ENCODE peak calls at places on chromosomes 7 and 10, in seven cellular contexts. V, S, H, E, B, U and A are unnamed samples.

GRCh38 chr10:122263971-122264370 is 7.1 kb upstream of the BTBD16 start:
- DNase-seq in E (no peak), S (peak; percentile 88), B (no peak), H (no peak), U (peak; percentile 24), V (no peak), A (no peak)

GRCh38 chr7:135300913-135301765 is 67.5 kb downstream of the STRA8 start:
- DNase-seq in H (no peak), E (no peak), V (no peak), B (no peak), U (peak; percentile 15), S (peak; percentile 23), A (no peak)

GRCh38 chr10:13090289-13090688 is 9.7 kb upstream of the OPTN start:
- DNase-seq in B (no peak), E (no peak), V (no peak), S (no peak), H (no peak), U (no peak), A (no peak)

GRCh38 chr10:821322-821721 is 110.2 kb downstream of the LARP4B start:
- DNase-seq in V (no peak), B (no peak), E (no peak), H (no peak), U (no peak), S (peak; percentile 10), A (no peak)

GRCh38 chr7:134943785-134944400 is 42.4 kb upstream of the AGBL3 start:
- DNase-seq in B (no peak), S (peak; percentile 33), H (no peak), E (no peak), V (peak; percentile 74), U (peak; percentile 63), A (no peak)

GRCh38 chr10:8279598-8279997 is 225.1 kb downstream of the GATA3 start:
- DNase-seq in S (peak; percentile 8), B (no peak), H (no peak), V (peak; percentile 38), U (peak; percentile 54), E (no peak), A (no peak)

GRCh38 chr7:37322831-37323230 is 125.8 kb downstream of the ELMO1 start:
- DNase-seq in H (no peak), U (no peak), S (no peak), V (no peak), E (no peak), B (no peak), A (no peak)

GRCh38 chr7:69190025-69190424 is 408.2 kb upstream of the AUTS2 start:
- DNase-seq in V (no peak), B (no peak), S (no peak), E (no peak), U (no peak), H (no peak), A (no peak)

GRCh38 chr7:95999481-95999880 is 227.1 kb downstream of the DYNC1I1 start:
- DNase-seq in B (no peak), U (no peak), V (no peak), E (no peak), H (no peak), S (no peak), A (no peak)

GRCh38 chr7:107666804-107667203 is 6.2 kb downstream of the SLC26A4 start:
- DNase-seq in H (no peak), S (no peak), E (no peak), U (no peak), V (no peak), B (no peak), A (no peak)

GRCh38 chr7:37990337-37990736 is 69.9 kb downstream of the EPDR1 start:
- DNase-seq in H (no peak), U (no peak), B (no peak), V (no peak), S (no peak), E (no peak), A (no peak)

GRCh38 chr7:139658919-139659675 is 118.7 kb downstream of the HIPK2 start:
- DNase-seq in H (peak; percentile 68), B (no peak), U (no peak), V (no peak), S (no peak), E (peak; percentile 42), A (no peak)

GRCh38 chr7:30596043-30596641 is 1.5 kb downstream of the GARS1 start:
- DNase-seq in S (peak; percentile 41), B (peak; percentile 53), U (peak; percentile 30), V (peak; percentile 60), H (no peak), E (no peak), A (no peak)

GRCh38 chr10:133236411-133237240 is 1.0 kb upstream of the VENTX start:
- DNase-seq in V (no peak), H (no peak), U (no peak), B (no peak), E (no peak), S (no peak), A (no peak)

GRCh38 chr10:43905502-43906236 is 257.0 kb upstream of the ZNF32 start:
- DNase-seq in V (peak; percentile 51), E (no peak), B (no peak), H (no peak), U (no peak), S (peak; percentile 68), A (no peak)

GRCh38 chr10:28284126-28284525 is 18.7 kb downstream of the MPP7 start:
- DNase-seq in H (no peak), E (no peak), B (peak; percentile 58), V (no peak), S (no peak), U (no peak), A (no peak)

GRCh38 chr10:125548356-125548755 is 134.6 kb downstream of the TEX36 start:
- DNase-seq in H (no peak), B (no peak), V (no peak), U (no peak), S (no peak), E (no peak), A (no peak)

GRCh38 chr10:89346264-89346971 is 18.6 kb downstream of the IFIT3 start:
- DNase-seq in H (no peak), V (no peak), S (peak; percentile 55), B (peak; percentile 71), E (no peak), U (peak; percentile 42), A (no peak)
- H3K27ac ChIP-seq in H (no peak overlapping the region), V (no peak overlapping the region), S (no peak overlapping the region), B (no peak overlapping the region), E (no peak overlapping the region), U (peak overlapping the region; percentile 57), A (peak overlapping the region; percentile 2)

GRCh38 chr7:106418526-106418925 is 133.7 kb upstream of the NAMPT start:
- DNase-seq in V (no peak), H (no peak), E (no peak), B (no peak), S (peak; percentile 41), U (no peak), A (no peak)
- H3K27ac ChIP-seq in V (no peak overlapping the region), H (no peak overlapping the region), E (no peak overlapping the region), B (no peak overlapping the region), S (no peak overlapping the region), U (peak overlapping the region; percentile 57), A (no peak overlapping the region)

GRCh38 chr10:72525277-72525676 is 100.6 kb downstream of the MICU1 start:
- DNase-seq in U (peak; percentile 56), B (no peak), E (no peak), S (peak; percentile 44), H (no peak), V (no peak), A (no peak)

GRCh38 chr10:72523062-72523461 is 102.8 kb downstream of the MICU1 start:
- DNase-seq in H (no peak), S (no peak), V (no peak), E (no peak), U (no peak), B (no peak), A (no peak)

GRCh38 chr10:72525689-72526088 is 100.2 kb downstream of the MICU1 start:
- DNase-seq in V (no peak), B (no peak), E (no peak), U (no peak), H (no peak), S (no peak), A (no peak)

GRCh38 chr10:72523932-72524396 is 101.9 kb downstream of the MICU1 start:
- DNase-seq in V (no peak), H (no peak), B (no peak), E (no peak), U (no peak), S (no peak), A (no peak)

GRCh38 chr10:72524489-72524888 is 101.4 kb downstream of the MICU1 start:
- DNase-seq in E (no peak), V (no peak), U (no peak), S (no peak), H (no peak), B (no peak), A (no peak)
- H3K27ac ChIP-seq in E (no peak overlapping the region), V (peak overlapping the region; percentile 14), U (peak overlapping the region; percentile 18), S (no peak overlapping the region), H (no peak overlapping the region), B (no peak overlapping the region), A (no peak overlapping the region)

GRCh38 chr10:79272353-79272752 is 74.9 kb upstream of the PPIF start:
- DNase-seq in U (no peak), B (no peak), H (no peak), E (no peak), V (no peak), S (no peak), A (no peak)
- H3K27ac ChIP-seq in U (no peak overlapping the region), B (no peak overlapping the region), H (no peak overlapping the region), E (no peak overlapping the region), V (no peak overlapping the region), S (no peak overlapping the region), A (peak overlapping the region; percentile 83)

DNA sequence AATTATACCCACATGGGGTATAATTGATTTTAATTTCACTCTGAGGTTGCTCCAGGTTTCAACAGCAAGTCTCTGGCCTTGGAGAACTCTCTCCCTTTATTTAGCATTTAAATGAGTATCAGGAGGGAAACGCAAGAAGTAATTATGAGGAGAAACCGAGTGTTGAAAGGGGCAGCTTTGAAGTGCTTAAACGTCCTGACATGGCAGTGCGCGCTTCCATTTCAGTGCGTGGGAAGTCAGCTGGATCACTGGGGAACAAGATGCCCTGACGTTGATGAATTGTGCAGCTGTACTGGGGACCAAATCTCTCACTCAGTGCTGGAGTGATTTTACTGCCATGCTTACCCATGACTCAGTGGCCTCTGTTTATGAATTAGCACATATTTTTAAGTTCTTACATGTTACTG is 106.1 kb upstream of the PRR15 start:
- DNase-seq in E (no peak), S (no peak), B (no peak), U (no peak), H (peak; percentile 42), V (no peak), A (no peak)
- H3K27ac ChIP-seq in E (peak overlapping the region; percentile 64), S (no peak overlapping the region), B (no peak overlapping the region), U (no peak overlapping the region), H (peak overlapping the region; percentile 0), V (no peak overlapping the region), A (no peak overlapping the region)

DNA sequence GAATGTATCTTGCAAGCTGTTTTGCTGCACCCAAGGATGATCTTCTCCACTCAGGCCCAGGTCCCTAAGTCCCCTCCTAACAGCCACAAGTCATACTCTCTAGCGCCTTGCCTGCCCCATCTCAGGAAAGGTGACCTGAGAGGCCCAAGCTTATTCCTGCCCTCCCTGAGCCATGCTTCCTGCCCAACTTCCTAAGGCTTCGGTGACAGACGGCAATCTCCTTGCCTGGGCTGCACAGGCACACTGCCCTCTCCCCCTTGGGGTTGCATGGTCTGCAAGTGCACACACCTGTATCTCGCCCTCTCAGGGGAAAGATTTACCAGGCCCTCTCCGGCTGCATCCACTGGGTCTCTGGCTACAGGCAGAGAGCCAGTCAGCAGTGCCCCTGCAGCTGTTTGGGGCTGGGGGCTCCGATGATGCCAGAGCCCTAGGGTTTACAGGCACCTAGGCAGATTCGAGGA is 771 bp upstream of the ADIRF start:
- DNase-seq in S (no peak), V (no peak), E (no peak), U (no peak), B (no peak), H (no peak), A (peak; percentile 90)
- H3K27ac ChIP-seq in S (no peak overlapping the region), V (no peak overlapping the region), E (no peak overlapping the region), U (no peak overlapping the region), B (no peak overlapping the region), H (no peak overlapping the region), A (peak overlapping the region; percentile 99)